ENCODE peak calls at places on chromosomes 16 and 17, in nine cellular contexts. G is neural crest cell, W is NCI-H2081, U is RPMI7951, N is posterior cingulate gyrus, R is cardiac muscle cell, J is Daoy, M is MV-4-11, B is C1 segment of cervical spinal cord. D is an unnamed sample.

GRCh38 chr17:22703204-22703603 is 1010.9 kb downstream of the KCNJ18 start:
- DNase-seq in G (no peak), W (no peak), U (no peak), N (no peak), R (no peak), J (peak; percentile 60), M (no peak), B (no peak), D (no peak)

GRCh38 chr17:2244545-2245525 is 58.8 kb downstream of the SMG6 start:
- DNase-seq in G (peak; percentile 72), W (peak; percentile 71), U (peak; percentile 78), N (peak; percentile 81), R (peak; percentile 85), J (peak; percentile 91), M (peak; percentile 62), B (peak; percentile 69), D (peak; percentile 93)

GRCh38 chr16:62256406-62256805 is 220.2 kb upstream of the CDH8 start:
- DNase-seq in G (no peak), W (no peak), U (no peak), N (no peak), R (no peak), J (no peak), M (no peak), B (no peak), D (peak; percentile 4)

GRCh38 chr17:80821546-80821945 is 170.1 kb upstream of the CHMP6 start:
- DNase-seq in G (no peak), W (no peak), U (no peak), N (no peak), R (no peak), J (no peak), M (no peak), B (no peak), D (no peak)

GRCh38 chr17:58344791-58345157 is 7.2 kb downstream of the SUPT4H1 start:
- DNase-seq in G (no peak), W (no peak), U (no peak), N (no peak), R (no peak), J (no peak), M (no peak), B (no peak), D (no peak)

GRCh38 chr17:37233001-37233400 is 142.8 kb upstream of the C17orf78 start:
- DNase-seq in G (no peak), W (no peak), U (no peak), N (no peak), R (no peak), J (no peak), M (no peak), B (no peak), D (no peak)

GRCh38 chr17:37608369-37609169 is 649 bp downstream of the SYNRG start:
- DNase-seq in G (peak; percentile 56), W (peak; percentile 35), U (peak; percentile 44), N (peak; percentile 28), R (peak; percentile 85), J (peak; percentile 25), M (peak; percentile 33), B (peak; percentile 68), D (peak; percentile 35)

GRCh38 chr17:81685108-81685507 is 1.3 kb downstream of the HGS start:
- DNase-seq in G (no peak), W (no peak), U (peak; percentile 77), N (no peak), R (no peak), J (peak; percentile 83), M (peak; percentile 46), B (no peak), D (no peak)

GRCh38 chr16:14606102-14606501 is 24.0 kb downstream of the PARN start:
- DNase-seq in G (no peak), W (no peak), U (no peak), N (no peak), R (no peak), J (no peak), M (no peak), B (no peak), D (no peak)

GRCh38 chr16:2005646-2006045 is 4.0 kb downstream of the ZNF598 start:
- DNase-seq in G (no peak), W (no peak), U (no peak), N (no peak), R (no peak), J (no peak), M (no peak), B (no peak), D (no peak)

GRCh38 chr16:12158428-12158827 is 181.9 kb downstream of the SNX29 start:
- DNase-seq in G (no peak), W (no peak), U (peak; percentile 96), N (no peak), R (no peak), J (peak; percentile 84), M (no peak), B (no peak), D (no peak)

GRCh38 chr16:29808219-29808900 is 2.0 kb downstream of the MAZ start:
- DNase-seq in G (no peak), W (no peak), U (no peak), N (no peak), R (no peak), J (no peak), M (no peak), B (no peak), D (no peak)

GRCh38 chr17:80169784-80170500 is at the start of gene CARD14:
- DNase-seq in G (no peak), W (no peak), U (no peak), N (no peak), R (no peak), J (no peak), M (no peak), B (no peak), D (no peak)

GRCh38 chr16:86520317-86521210 is 10.2 kb downstream of the FOXF1 start:
- DNase-seq in G (no peak), W (no peak), U (peak; percentile 71), N (no peak), R (no peak), J (no peak), M (peak; percentile 88), B (no peak), D (no peak)

GRCh38 chr16:88646345-88647034 is 4.4 kb downstream of the CYBA start:
- DNase-seq in G (no peak), W (no peak), U (no peak), N (no peak), R (no peak), J (no peak), M (no peak), B (no peak), D (no peak)

GRCh38 chr17:61393904-61394629 is 5.6 kb upstream of the TBX2 start:
- DNase-seq in G (no peak), W (no peak), U (peak; percentile 57), N (no peak), R (peak; percentile 77), J (no peak), M (no peak), B (no peak), D (no peak)

GRCh38 chr17:50783905-50784304 is 16.6 kb upstream of the ANKRD40CL start:
- DNase-seq in G (no peak), W (no peak), U (no peak), N (no peak), R (no peak), J (no peak), M (no peak), B (no peak), D (no peak)

GRCh38 chr17:11880714-11881113 is 116.6 kb downstream of the ZNF18 start:
- DNase-seq in G (no peak), W (no peak), U (no peak), N (no peak), R (peak; percentile 60), J (peak; percentile 62), M (no peak), B (no peak), D (peak; percentile 67)

GRCh38 chr16:50282010-50282538 is 15.7 kb downstream of the ADCY7 start:
- DNase-seq in G (no peak), W (no peak), U (peak; percentile 52), N (peak; percentile 53), R (no peak), J (no peak), M (peak; percentile 99), B (peak; percentile 67), D (peak; percentile 76)

GRCh38 chr16:346587-346986 is 5.9 kb downstream of the AXIN1 start:
- DNase-seq in G (no peak), W (no peak), U (no peak), N (no peak), R (no peak), J (peak; percentile 53), M (no peak), B (no peak), D (no peak)

GRCh38 chr17:72987166-72987565 is 105.3 kb downstream of the SLC39A11 start:
- DNase-seq in G (no peak), W (no peak), U (no peak), N (no peak), R (no peak), J (no peak), M (no peak), B (no peak), D (no peak)

GRCh38 chr17:30414486-30414885 is 35.8 kb downstream of the CPD start:
- DNase-seq in G (no peak), W (no peak), U (no peak), N (no peak), R (no peak), J (no peak), M (no peak), B (no peak), D (no peak)

GRCh38 chr17:19019041-19019941 is 14.7 kb upstream of the FAM83G start:
- DNase-seq in G (no peak), W (no peak), U (no peak), N (no peak), R (no peak), J (no peak), M (no peak), B (no peak), D (no peak)

GRCh38 chr16:75097941-75098897 is 18.4 kb downstream of the LDHD start:
- DNase-seq in G (no peak), W (no peak), U (no peak), N (no peak), R (no peak), J (peak; percentile 55), M (no peak), B (peak; percentile 22), D (no peak)

GRCh38 chr17:82465023-82465603 is 6.6 kb downstream of the NARF start:
- DNase-seq in G (no peak), W (no peak), U (no peak), N (no peak), R (no peak), J (no peak), M (no peak), B (no peak), D (no peak)

GRCh38 chr16:50068550-50068949 is 2.8 kb downstream of the HEATR3 start:
- DNase-seq in G (no peak), W (no peak), U (peak; percentile 8), N (no peak), R (no peak), J (no peak), M (no peak), B (no peak), D (no peak)

GRCh38 chr17:68334393-68334792 is 43.1 kb downstream of the ARSG start:
- DNase-seq in G (no peak), W (no peak), U (no peak), N (no peak), R (no peak), J (no peak), M (no peak), B (no peak), D (no peak)

GRCh38 chr17:59766486-59766885 is 59.0 kb downstream of the VMP1 start:
- DNase-seq in G (no peak), W (no peak), U (no peak), N (no peak), R (no peak), J (no peak), M (no peak), B (no peak), D (no peak)

GRCh38 chr17:59621771-59622170 is 2.1 kb downstream of the CLTC start:
- DNase-seq in G (no peak), W (no peak), U (no peak), N (no peak), R (no peak), J (no peak), M (no peak), B (no peak), D (no peak)

GRCh38 chr17:9370464-9370863 is 205.2 kb downstream of the STX8 start:
- DNase-seq in G (no peak), W (no peak), U (no peak), N (no peak), R (no peak), J (no peak), M (peak; percentile 74), B (no peak), D (no peak)

GRCh38 chr16:78624349-78624748 is 524.9 kb downstream of the WWOX start:
- DNase-seq in G (no peak), W (no peak), U (no peak), N (no peak), R (no peak), J (no peak), M (no peak), B (no peak), D (no peak)